ENCODE peak calls at places on chromosomes 7 and 10, in four cellular contexts. R is mammary epithelial cell, S is epithelial cell of esophagus, J is lower leg skin. Y is an unnamed sample.

GRCh38 chr7:34277016-34277800 is 371.9 kb downstream of the BMPER start:
- DNase-seq in J (no peak), R (no peak), S (peak; percentile 43), Y (no peak)

GRCh38 chr7:132858760-132859159 is 223.1 kb downstream of the CHCHD3 start:
- DNase-seq in R (no peak), S (no peak), J (no peak), Y (no peak)

GRCh38 chr7:120218702-120219101 is 54.3 kb upstream of the KCND2 start:
- DNase-seq in S (no peak), R (no peak), J (peak; percentile 44), Y (no peak)

GRCh38 chr7:12080006-12080405 is 131.1 kb upstream of the TMEM106B start:
- DNase-seq in S (no peak), R (no peak), J (no peak), Y (no peak)

GRCh38 chr7:82288769-82289535 is 154.6 kb downstream of the CACNA2D1 start:
- DNase-seq in S (no peak), J (no peak), R (no peak), Y (no peak)

GRCh38 chr10:3128379-3129130 is 44.0 kb downstream of the PITRM1 start:
- DNase-seq in S (no peak), R (no peak), J (no peak), Y (no peak)

GRCh38 chr10:1465421-1465902 is 271.9 kb downstream of the ADARB2 start:
- DNase-seq in J (no peak), R (peak; percentile 3), S (peak; percentile 15), Y (no peak)

GRCh38 chr10:91391915-91392314 is 18.2 kb upstream of the HECTD2 start:
- DNase-seq in S (no peak), R (no peak), J (no peak), Y (no peak)

GRCh38 chr7:90698616-90699015 is 102.5 kb downstream of the CDK14 start:
- DNase-seq in J (no peak), S (no peak), R (no peak), Y (no peak)

GRCh38 chr10:70921285-70921684 is 32.9 kb upstream of the PCBD1 start:
- DNase-seq in J (no peak), R (no peak), S (no peak), Y (no peak)

GRCh38 chr10:70917635-70918034 is 29.3 kb upstream of the PCBD1 start:
- DNase-seq in R (no peak), S (no peak), J (no peak), Y (no peak)

GRCh38 chr10:70923696-70924095 is 35.3 kb upstream of the PCBD1 start:
- DNase-seq in R (no peak), J (no peak), S (no peak), Y (no peak)

GRCh38 chr10:70918851-70919530 is 30.6 kb upstream of the PCBD1 start:
- DNase-seq in J (no peak), R (no peak), S (no peak), Y (no peak)

GRCh38 chr10:70920519-70920918 is 32.2 kb upstream of the PCBD1 start:
- DNase-seq in R (peak; percentile 34), S (peak; percentile 74), J (peak; percentile 22), Y (no peak)
- TF ChIP-seq CTCF in R (no peak), S (peak; percentile 10), J (no peak), Y (no peak)

GRCh38 chr7:47944536-47945260 is 3.6 kb downstream of the PKD1L1 start:
- DNase-seq in S (no peak), R (no peak), J (no peak), Y (no peak)
- TF ChIP-seq CTCF in S (no peak), R (no peak), J (no peak), Y (no peak)

GRCh38 chr7:1667566-1668485 is 2.3 kb upstream of the ELFN1 start:
- DNase-seq in J (no peak), R (no peak), S (no peak), Y (no peak)
- TF ChIP-seq CTCF in J (no peak), R (no peak), S (no peak), Y (no peak)

GRCh38 chr10:53315709-53316108 is 543.1 kb upstream of the MBL2 start:
- DNase-seq in R (peak; percentile 9), J (no peak), S (peak; percentile 47), Y (no peak)
- TF ChIP-seq CTCF in R (peak; percentile 16), J (no peak), S (no peak), Y (peak; percentile 56)

DNA sequence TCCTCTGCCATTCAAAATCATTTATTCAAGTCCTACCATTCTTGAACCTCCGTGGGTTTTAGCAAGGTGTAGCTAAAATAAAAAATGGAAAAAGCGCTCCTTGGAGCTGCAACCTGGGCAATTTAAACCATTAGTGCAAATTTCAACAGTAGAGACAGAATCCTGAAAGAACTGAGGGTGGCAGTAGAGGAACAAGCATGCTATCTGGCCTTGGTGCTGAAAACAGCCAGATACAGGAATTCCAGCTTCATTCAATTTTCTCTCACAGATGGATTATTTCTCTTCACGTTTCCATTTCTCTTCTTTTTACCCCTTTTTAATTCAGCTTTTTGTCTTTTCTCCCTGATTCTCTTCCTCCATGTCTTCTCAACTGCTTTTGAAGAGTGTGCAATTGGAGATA is 77.7 kb downstream of the OTUD1 start:
- DNase-seq in S (peak; percentile 41), J (no peak), R (peak; percentile 23), Y (no peak)
- TF ChIP-seq CTCF in S (peak; percentile 64), J (no peak), R (peak; percentile 62), Y (peak; percentile 39)

GRCh38 chr10:5958077-5958476 is 19.3 kb downstream of the IL15RA start:
- DNase-seq in R (no peak), J (no peak), S (no peak), Y (no peak)
- TF ChIP-seq CTCF in R (no peak), J (no peak), S (no peak), Y (no peak)

GRCh38 chr10:90133606-90134005 is 432.2 kb downstream of the KIF20B start:
- DNase-seq in J (no peak), R (no peak), S (peak; percentile 23), Y (no peak)

GRCh38 chr10:90136731-90137316 is 435.4 kb downstream of the KIF20B start:
- DNase-seq in R (no peak), J (no peak), S (peak; percentile 39), Y (no peak)

GRCh38 chr10:90138844-90139243 is 437.5 kb downstream of the KIF20B start:
- DNase-seq in J (no peak), R (no peak), S (peak; percentile 41), Y (no peak)
- TF ChIP-seq CTCF in J (no peak), R (peak; percentile 53), S (peak; percentile 52), Y (peak; percentile 11)

DNA sequence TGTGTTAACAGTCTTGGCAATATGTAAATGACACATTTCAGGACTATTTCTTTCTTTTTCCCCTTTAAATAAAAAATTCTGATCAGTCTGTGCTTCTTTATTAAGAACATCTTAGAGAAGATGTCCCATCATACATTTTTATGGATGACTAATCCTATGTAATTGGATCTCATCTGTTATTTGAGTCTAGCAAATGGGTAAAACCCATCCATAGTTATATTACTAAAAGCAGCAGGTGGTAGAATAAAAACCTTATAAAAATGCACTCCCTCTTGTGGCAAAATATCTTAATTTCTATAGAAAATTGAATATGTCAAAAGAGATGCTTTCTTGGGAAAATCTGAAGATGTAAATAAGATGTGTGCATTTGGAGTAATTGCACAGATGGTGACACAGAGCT is 35.3 kb downstream of the TRRAP start:
- DNase-seq in R (no peak), S (no peak), J (no peak), Y (no peak)
- TF ChIP-seq CTCF in R (no peak), S (no peak), J (no peak), Y (peak; percentile 45)

DNA sequence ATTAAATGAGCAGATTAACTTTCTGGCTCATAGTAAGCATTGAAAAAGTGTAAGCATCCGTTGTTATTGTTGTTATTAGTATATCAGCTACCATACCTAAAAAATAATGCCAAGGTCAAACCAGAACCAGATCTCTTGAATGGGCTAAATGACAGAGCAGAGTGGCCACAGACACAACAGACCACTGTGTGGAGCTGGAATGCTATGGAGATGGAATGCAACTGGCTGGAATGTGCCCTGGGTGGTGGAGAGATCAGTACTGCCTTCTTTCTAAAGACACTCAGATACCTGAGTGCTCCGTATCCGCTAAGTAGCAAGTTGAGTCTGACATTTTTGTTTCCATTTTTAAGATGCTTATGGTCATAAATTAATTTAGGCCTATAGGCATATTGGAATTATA is 20.5 kb upstream of the DNAJB12 start:
- DNase-seq in J (no peak), R (no peak), S (no peak), Y (no peak)
- TF ChIP-seq CTCF in J (no peak), R (no peak), S (no peak), Y (no peak)

Y was measured in osteocyte.